ENCODE peak calls at places on chromosomes 16 and 17, in seven cellular contexts. P, Z, S, D, X, O and Y are unnamed samples.

GRCh38 chr17:70343134-70343533 is 173.8 kb downstream of the KCNJ2 start:
- DNase-seq in P (no peak), O (no peak), S (no peak), Z (no peak), X (no peak), D (no peak), Y (no peak)

GRCh38 chr17:41932821-41933389 is 2.5 kb downstream of the ODAD4 start:
- DNase-seq in D (no peak), S (no peak), P (no peak), X (no peak), O (no peak), Z (no peak), Y (no peak)

GRCh38 chr16:66731101-66731500 is 20.3 kb downstream of the DYNC1LI2 start:
- DNase-seq in O (no peak), X (no peak), Z (no peak), P (no peak), D (no peak), S (no peak), Y (no peak)

GRCh38 chr17:69320210-69320907 is 6.6 kb downstream of the ABCA5 start:
- DNase-seq in O (no peak), P (no peak), X (no peak), D (no peak), S (no peak), Z (no peak), Y (no peak)

GRCh38 chr16:68526143-68526781 is 12.8 kb upstream of the ZFP90 start:
- DNase-seq in Z (no peak), O (no peak), X (no peak), D (no peak), S (no peak), P (no peak), Y (no peak)

GRCh38 chr16:66484453-66485213 is 57.5 kb downstream of the BEAN1 start:
- DNase-seq in S (no peak), D (no peak), O (no peak), P (no peak), X (no peak), Z (no peak), Y (no peak)

GRCh38 chr16:64910351-64910750 is 211.5 kb downstream of the CDH11 start:
- DNase-seq in D (peak; percentile 94), Z (peak; percentile 98), X (no peak), O (no peak), P (no peak), S (no peak), Y (no peak)

GRCh38 chr16:68374961-68375660 is 64.3 kb downstream of the PRMT7 start:
- DNase-seq in X (no peak), P (no peak), D (no peak), S (no peak), Z (no peak), O (no peak), Y (no peak)

GRCh38 chr16:80369559-80369958 is 171.2 kb upstream of the DYNLRB2 start:
- DNase-seq in X (peak; percentile 42), S (peak; percentile 52), D (peak; percentile 70), Z (peak; percentile 61), O (peak; percentile 29), P (no peak), Y (peak; percentile 11)

GRCh38 chr17:49566668-49567071 is 9.0 kb upstream of the NXPH3 start:
- DNase-seq in S (no peak), X (no peak), Z (no peak), O (no peak), D (no peak), P (no peak), Y (no peak)

GRCh38 chr16:1414532-1415265 is at the start of gene UNKL:
- DNase-seq in P (peak; percentile 35), X (peak; percentile 53), O (peak; percentile 2), Z (peak; percentile 13), S (peak; percentile 53), D (peak; percentile 64), Y (no peak)

GRCh38 chr16:30998852-30999761 is 11.3 kb downstream of the STX1B start:
- DNase-seq in O (no peak), S (no peak), X (no peak), D (peak; percentile 28), P (no peak), Z (no peak), Y (no peak)